ENCODE peak calls at places on chromosomes 13 and 19, in nine cellular contexts. J, C, P, O, E, X, T, F and K are unnamed samples.

GRCh38 chr19:15471639-15472101 is 7.3 kb upstream of the RASAL3 start:
- DNase-seq in J (no peak), C (no peak), P (no peak), O (no peak), E (no peak), X (no peak), T (no peak), F (no peak), K (no peak)

GRCh38 chr13:29993716-29994488 is 143.5 kb upstream of the UBL3 start:
- DNase-seq in J (peak), C (no peak), P (no peak), O (no peak), E (no peak), X (no peak), T (no peak), F (peak), K (no peak)

GRCh38 chr13:78709028-78709427 is 50.1 kb upstream of the OBI1 start:
- DNase-seq in J (peak), C (no peak), P (no peak), O (no peak), E (no peak), X (no peak), T (no peak), F (no peak), K (no peak)

GRCh38 chr19:44512326-44513298 is 12.3 kb upstream of the ZNF180 start:
- DNase-seq in J (peak), C (peak), P (peak), O (no peak), E (no peak), X (peak), T (no peak), F (peak), K (no peak)

GRCh38 chr13:112444001-112444311 is 67.8 kb downstream of the SPACA7 start:
- DNase-seq in J (peak), C (peak), P (peak), O (peak), E (peak), X (peak), T (peak), F (peak), K (peak)

GRCh38 chr13:110581489-110582185 is 20.1 kb upstream of the RAB20 start:
- DNase-seq in J (no peak), C (no peak), P (no peak), O (no peak), E (no peak), X (no peak), T (no peak), F (no peak), K (no peak)

GRCh38 chr13:26476111-26476743 is 81.3 kb upstream of the WASF3 start:
- DNase-seq in J (no peak), C (no peak), P (no peak), O (no peak), E (peak), X (no peak), T (peak), F (peak), K (no peak)

GRCh38 chr19:8460516-8461298 is 15.9 kb downstream of the HNRNPM start:
- DNase-seq in J (no peak), C (no peak), P (no peak), O (no peak), E (no peak), X (no peak), T (no peak), F (no peak), K (no peak)

GRCh38 chr13:93549326-93549855 is 322.8 kb downstream of the GPC6 start:
- DNase-seq in J (no peak), C (no peak), P (no peak), O (no peak), E (no peak), X (no peak), T (no peak), F (peak), K (peak)

GRCh38 chr13:32228330-32229041 is 86.7 kb downstream of the ZAR1L start:
- DNase-seq in J (peak), C (no peak), P (peak), O (no peak), E (no peak), X (no peak), T (no peak), F (peak), K (no peak)

GRCh38 chr19:38031423-38031770 is 124.4 kb downstream of the SIPA1L3 start:
- DNase-seq in J (peak), C (no peak), P (no peak), O (no peak), E (no peak), X (no peak), T (no peak), F (peak), K (no peak)

GRCh38 chr13:33207616-33207964 is 78.0 kb downstream of the STARD13 start:
- DNase-seq in J (no peak), C (no peak), P (no peak), O (no peak), E (peak), X (no peak), T (no peak), F (peak), K (no peak)

GRCh38 chr13:109130093-109130835 is 500.9 kb downstream of the MYO16 start:
- DNase-seq in J (no peak), C (no peak), P (no peak), O (no peak), E (no peak), X (no peak), T (no peak), F (no peak), K (no peak)

GRCh38 chr19:4969772-4970531 is 1.0 kb downstream of the KDM4B start:
- DNase-seq in J (peak), C (no peak), P (no peak), O (no peak), E (no peak), X (no peak), T (no peak), F (peak), K (peak)

GRCh38 chr19:15696654-15697194 is 23.8 kb downstream of the CYP4F12 start:
- DNase-seq in J (no peak), C (no peak), P (no peak), O (no peak), E (no peak), X (no peak), T (no peak), F (no peak), K (no peak)

GRCh38 chr13:104635879-104636278 is 1569.7 kb upstream of the SLC10A2 start:
- DNase-seq in J (no peak), C (no peak), P (no peak), O (no peak), E (no peak), X (no peak), T (no peak), F (no peak), K (no peak)

GRCh38 chr13:104645786-104646185 is 1579.6 kb upstream of the SLC10A2 start:
- DNase-seq in J (no peak), C (no peak), P (no peak), O (no peak), E (no peak), X (no peak), T (no peak), F (no peak), K (no peak)

GRCh38 chr13:104641309-104641708 is 1575.1 kb upstream of the SLC10A2 start:
- DNase-seq in J (peak), C (no peak), P (no peak), O (no peak), E (no peak), X (no peak), T (no peak), F (peak), K (no peak)
- TF ChIP-seq CTCF in J (no peak), C (no peak), P (no peak), O (no peak), E (no peak), X (no peak), T (no peak), F (no peak), K (no peak)

DNA sequence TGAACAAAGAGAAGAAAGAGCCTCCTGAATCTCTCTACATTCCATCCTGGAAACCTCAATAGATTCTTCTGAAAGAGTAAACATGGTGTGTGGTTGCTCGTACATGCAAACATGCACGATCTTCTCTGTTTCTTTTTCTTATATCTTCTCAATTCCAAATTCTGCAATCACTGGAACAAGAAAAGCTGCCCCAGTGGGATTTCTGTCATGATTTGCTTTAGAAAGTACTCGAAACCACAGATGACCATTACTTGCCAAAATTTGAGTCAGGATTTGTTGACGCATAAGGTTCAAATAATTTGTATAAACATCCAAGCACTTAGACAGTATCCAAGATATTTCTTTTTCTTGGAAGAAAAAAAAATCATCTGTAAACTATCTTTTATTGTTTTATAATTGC is 138.0 kb upstream of the DACH1 start:
- DNase-seq in J (peak), C (no peak), P (no peak), O (no peak), E (no peak), X (no peak), T (no peak), F (peak), K (no peak)
- H3K27ac ChIP-seq in J (peak), C (no peak), P (no peak), O (no peak), E (no peak), X (no peak), T (no peak), F (no peak), K (no peak)

DNA sequence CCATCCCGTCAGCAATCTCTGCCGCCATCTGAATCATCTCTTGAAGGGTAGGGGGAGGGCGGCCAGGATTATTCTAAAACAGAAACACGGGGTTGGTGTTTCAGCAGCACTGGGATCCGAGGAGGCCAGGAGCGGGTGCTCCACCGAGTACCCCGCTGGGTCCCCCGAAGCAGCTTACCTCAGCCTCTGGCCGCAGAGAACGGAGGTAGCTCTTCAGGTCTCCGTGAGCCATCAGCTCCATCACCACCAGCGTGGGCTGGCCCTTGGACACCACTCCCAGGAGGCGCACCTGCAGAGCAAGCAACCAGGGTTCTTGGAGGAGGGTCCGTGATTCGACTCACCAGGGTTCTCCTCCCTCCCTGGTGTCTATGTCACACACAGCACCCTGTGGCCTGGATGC is 53.2 kb downstream of the ZNF557 start:
- DNase-seq in J (no peak), C (no peak), P (no peak), O (no peak), E (no peak), X (no peak), T (no peak), F (no peak), K (no peak)
- TF ChIP-seq CTCF in J (no peak), C (no peak), P (no peak), O (no peak), E (no peak), X (no peak), T (no peak), F (no peak), K (no peak)

DNA sequence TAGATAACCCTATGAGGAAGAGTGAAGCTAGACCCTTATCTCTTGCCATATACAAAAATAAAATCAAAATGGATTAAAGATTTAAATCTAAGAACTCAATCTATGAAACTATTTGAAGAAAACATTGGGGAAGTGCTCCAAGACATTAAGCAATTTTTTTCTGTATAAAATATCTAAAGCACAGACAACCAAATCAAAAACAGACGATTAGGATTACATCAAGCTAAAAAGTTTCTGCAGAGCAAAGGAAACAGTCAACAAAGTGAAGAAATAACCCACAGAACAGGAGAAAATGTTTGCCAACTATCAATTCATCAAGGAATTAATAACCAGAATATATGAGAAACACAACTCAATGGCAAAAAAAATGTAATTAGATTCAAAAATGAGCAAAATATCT is 480.8 kb downstream of the LMO7 start:
- DNase-seq in J (no peak), C (no peak), P (no peak), O (no peak), E (no peak), X (no peak), T (no peak), F (no peak), K (no peak)
- H3K27ac ChIP-seq in J (no peak), C (no peak), P (no peak), O (no peak), E (no peak), X (no peak), T (no peak), F (no peak), K (no peak)

GRCh38 chr13:96796234-96796633 is 198.0 kb downstream of the OXGR1 start:
- DNase-seq in J (peak), C (no peak), P (no peak), O (no peak), E (no peak), X (no peak), T (no peak), F (no peak), K (no peak)
- TF ChIP-seq CTCF in J (peak), C (no peak), P (no peak), O (no peak), E (no peak), X (no peak), T (no peak), F (no peak), K (no peak)

DNA sequence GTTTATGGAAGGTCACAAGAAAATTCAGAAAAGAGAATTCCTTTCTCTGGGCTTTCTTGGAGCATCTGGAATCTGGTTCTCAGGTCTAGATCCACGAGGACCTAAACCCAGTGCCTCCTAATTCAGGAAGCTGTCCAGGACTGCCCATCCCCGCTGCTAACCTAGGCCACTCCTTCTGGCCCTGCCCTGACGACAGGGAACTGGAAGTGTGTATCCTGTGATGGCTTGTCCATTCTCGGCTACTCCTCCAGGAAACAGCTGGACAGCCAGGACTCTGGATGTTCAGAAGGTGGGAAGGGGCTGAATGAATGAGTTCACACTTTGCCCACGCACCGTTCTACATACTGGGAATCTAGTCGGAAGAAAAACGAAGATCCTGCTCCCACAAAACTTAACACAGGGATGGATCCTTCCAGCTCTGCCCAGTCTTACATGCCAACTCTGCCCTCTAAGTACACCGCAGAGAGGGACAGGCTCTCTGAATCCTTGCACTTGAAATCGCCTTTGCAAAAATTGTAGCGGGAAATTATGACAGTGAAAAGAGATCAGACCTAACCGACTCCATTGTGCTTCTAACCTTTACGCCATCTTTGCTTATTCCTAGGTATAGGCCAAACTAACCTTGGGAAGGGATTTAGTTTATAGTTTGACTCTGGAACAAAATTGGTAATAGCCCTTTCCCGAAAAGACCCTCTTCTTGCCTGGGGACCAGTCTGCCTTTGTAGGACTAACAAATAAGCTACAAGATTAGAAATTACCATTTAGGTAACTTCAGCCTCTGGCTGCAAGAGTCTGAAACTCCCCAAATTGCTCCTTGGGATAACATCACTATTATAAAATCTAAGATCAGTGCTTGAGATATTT is 1.8 kb downstream of the LSM4 start:
- DNase-seq in J (no peak), C (no peak), P (no peak), O (no peak), E (peak), X (peak), T (no peak), F (no peak), K (no peak)
- H3K27ac ChIP-seq in J (no peak), C (peak), P (peak), O (peak), E (peak), X (peak), T (peak), F (peak), K (peak)

GRCh38 chr19:48271531-48272151 is 1.8 kb downstream of the ZNF114 start:
- DNase-seq in J (peak), C (peak), P (no peak), O (no peak), E (peak), X (peak), T (peak), F (peak), K (no peak)
- TF ChIP-seq CTCF in J (no peak), C (no peak), P (no peak), O (no peak), E (no peak), X (no peak), T (no peak), F (no peak), K (no peak)

GRCh38 chr13:24119593-24120508 is 40.7 kb upstream of the SPATA13 start:
- DNase-seq in J (no peak), C (no peak), P (no peak), O (no peak), E (no peak), X (no peak), T (no peak), F (peak), K (no peak)
- H3K27ac ChIP-seq in J (no peak), C (no peak), P (no peak), O (no peak), E (no peak), X (no peak), T (no peak), F (peak), K (no peak)

GRCh38 chr13:100828226-100828625 is 153.6 kb upstream of the TMTC4 start:
- DNase-seq in J (no peak), C (no peak), P (no peak), O (no peak), E (no peak), X (no peak), T (no peak), F (peak), K (no peak)
- TF ChIP-seq CTCF in J (peak), C (no peak), P (no peak), O (no peak), E (no peak), X (no peak), T (no peak), F (no peak), K (no peak)

GRCh38 chr19:52967772-52968171 is 5.1 kb upstream of the ZNF816 start:
- DNase-seq in J (no peak), C (no peak), P (no peak), O (no peak), E (no peak), X (no peak), T (no peak), F (no peak), K (no peak)
- H3K27ac ChIP-seq in J (no peak), C (no peak), P (no peak), O (no peak), E (no peak), X (no peak), T (no peak), F (no peak), K (no peak)